ENCODE peak calls at places on chromosomes 4 and X, in five cellular contexts. F is activated CD4-positive, alpha-beta T cell treated with anti-CD3 and anti-CD28 coated beads for 4 hours; M is heart left ventricle; P is coronary artery; D is astrocyte. O is an unnamed sample.

GRCh38 chr4:105895609-105896460 is 564 bp downstream of the NPNT start:
- DNase-seq in F (no peak), M (peak), D (peak), P (peak), O (no peak)

GRCh38 chr4:86099348-86099747 is 260.5 kb downstream of the MAPK10 start:
- DNase-seq in D (no peak), F (no peak), M (no peak), P (no peak), O (no peak)

GRCh38 chr4:14621731-14622459 is 380.4 kb upstream of the CPEB2 start:
- DNase-seq in F (no peak), M (no peak), D (no peak), P (no peak), O (no peak)

GRCh38 chr4:90419124-90419711 is 292.0 kb downstream of the CCSER1 start:
- DNase-seq in M (no peak), D (peak), P (no peak), F (no peak), O (no peak)

GRCh38 chrX:152520653-152521052 is 69.5 kb upstream of the GABRA3 start:
- DNase-seq in D (no peak), M (no peak), P (no peak), F (no peak), O (no peak)

GRCh38 chr4:83231620-83232056 is 53.0 kb downstream of the COQ2 start:
- DNase-seq in F (no peak), D (no peak), P (no peak), M (no peak), O (no peak)

GRCh38 chr4:8283161-8283560 is 13.6 kb downstream of the HTRA3 start:
- DNase-seq in D (no peak), M (no peak), P (no peak), F (no peak), O (no peak)

GRCh38 chr4:119652978-119653377 is 24.4 kb upstream of the PDE5A start:
- DNase-seq in F (no peak), P (no peak), M (no peak), D (peak), O (no peak)

GRCh38 chrX:54230440-54231148 is 47.5 kb upstream of the FAM120C start:
- DNase-seq in F (no peak), M (no peak), D (peak), P (no peak), O (no peak)

GRCh38 chr4:78551420-78552351 is at the start of gene ANXA3:
- DNase-seq in M (peak), P (no peak), F (peak), D (no peak), O (peak)

GRCh38 chr4:3671571-3672464 is 94.4 kb upstream of the ADRA2C start:
- DNase-seq in M (no peak), F (no peak), D (no peak), P (no peak), O (no peak)

GRCh38 chr4:31360786-31361185 is 640.6 kb downstream of the PCDH7 start:
- DNase-seq in D (peak), M (no peak), P (no peak), F (no peak), O (no peak)

GRCh38 chr4:110042540-110043517 is 130.1 kb downstream of the EGF start:
- DNase-seq in M (no peak), D (no peak), F (no peak), P (no peak), O (no peak)

GRCh38 chr4:106195435-106195950 is 120.5 kb downstream of the TBCK start:
- DNase-seq in M (no peak), F (no peak), P (no peak), D (no peak), O (no peak)

GRCh38 chr4:9762823-9763475 is 18.5 kb upstream of the DRD5 start:
- DNase-seq in M (peak), D (peak), F (no peak), P (no peak), O (no peak)

GRCh38 chrX:68462197-68462596 is 28.9 kb upstream of the OPHN1 start:
- DNase-seq in M (peak), D (peak), F (no peak), P (no peak), O (no peak)

GRCh38 chr4:169627307-169627706 is 6.9 kb downstream of the CLCN3 start:
- DNase-seq in M (no peak), F (no peak), D (no peak), P (no peak), O (no peak)

GRCh38 chr4:16116493-16116990 is 32.7 kb upstream of the PROM1 start:
- DNase-seq in P (no peak), M (no peak), F (no peak), D (no peak), O (no peak)

GRCh38 chr4:30770049-30770549 is 49.9 kb downstream of the PCDH7 start:
- DNase-seq in F (no peak), D (peak), P (no peak), M (no peak), O (no peak)

GRCh38 chr4:166501941-166502382 is 628.9 kb downstream of the TLL1 start:
- DNase-seq in P (no peak), D (no peak), M (no peak), F (no peak), O (no peak)

GRCh38 chr4:2731907-2732314 is 24.2 kb downstream of the TNIP2 start:
- DNase-seq in M (no peak), F (no peak), D (no peak), P (no peak), O (no peak)

GRCh38 chr4:107854326-107855030 is 29.7 kb downstream of the SGMS2 start:
- DNase-seq in P (no peak), D (peak), F (no peak), M (no peak), O (no peak)

O was measured in heart right ventricle.